ENCODE peak calls at places on chromosomes 12 and 14, in eight cellular contexts. N is left cardiac atrium, Q is mammary epithelial cell, U is HEK293T, H is sciatic nerve, F is NCI-H1092 treated with DMSO at 0.1 percent for 48 hours, X is EL, Z is T-helper 9 cell. P is an unnamed sample.
A peak's percentile ranks its signal among the peaks of the same experiment; 100 is the strongest.

GRCh38 chr12:96237035-96237434 is 42.9 kb downstream of the ELK3 start:
- DNase-seq in N (no peak), Q (no peak), U (no peak), H (no peak), F (no peak), X (no peak), Z (no peak), P (no peak)

GRCh38 chr14:30283822-30284446 is 275.0 kb upstream of the G2E3 start:
- DNase-seq in N (no peak), Q (peak; percentile 42), U (peak; percentile 46), H (no peak), F (no peak), X (peak; percentile 53), Z (no peak), P (peak; percentile 25)

GRCh38 chr12:78293039-78293686 is 462.5 kb downstream of the NAV3 start:
- DNase-seq in N (no peak), Q (peak; percentile 12), U (no peak), H (no peak), F (no peak), X (peak; percentile 62), Z (no peak), P (no peak)

GRCh38 chr12:87779016-87779415 is 250.2 kb downstream of the C12orf50 start:
- DNase-seq in N (no peak), Q (peak; percentile 58), U (no peak), H (no peak), F (no peak), X (peak; percentile 25), Z (no peak), P (no peak)

GRCh38 chr14:88904864-88905263 is 80.4 kb downstream of the TTC8 start:
- DNase-seq in N (no peak), Q (peak; percentile 16), U (no peak), H (no peak), F (no peak), X (no peak), Z (no peak), P (no peak)

GRCh38 chr14:45083979-45084722 is at the start of gene PRPF39:
- DNase-seq in N (peak; percentile 96), Q (peak; percentile 91), U (peak; percentile 98), H (peak; percentile 97), F (peak; percentile 95), X (peak; percentile 94), Z (peak; percentile 93), P (peak; percentile 89)

GRCh38 chr12:129226005-129226404 is 372.7 kb downstream of the GLT1D1 start:
- DNase-seq in N (no peak), Q (no peak), U (no peak), H (no peak), F (no peak), X (no peak), Z (no peak), P (no peak)

GRCh38 chr14:101603096-101603495 is 41.8 kb downstream of the DIO3 start:
- DNase-seq in N (no peak), Q (no peak), U (no peak), H (no peak), F (no peak), X (no peak), Z (no peak), P (no peak)

GRCh38 chr12:106976013-106976658 is 10.8 kb downstream of the MTERF2 start:
- DNase-seq in N (no peak), Q (no peak), U (no peak), H (no peak), F (no peak), X (peak; percentile 36), Z (no peak), P (no peak)

GRCh38 chr12:68918960-68919359 is 14.0 kb downstream of the CPM start:
- DNase-seq in N (no peak), Q (no peak), U (no peak), H (no peak), F (no peak), X (no peak), Z (no peak), P (no peak)

GRCh38 chr12:103924761-103925641 is 5.2 kb upstream of the HSP90B1 start:
- DNase-seq in N (no peak), Q (peak; percentile 85), U (peak; percentile 15), H (no peak), F (no peak), X (peak; percentile 77), Z (no peak), P (no peak)

GRCh38 chr14:101064121-101064661 is 160.7 kb upstream of the RTL1 start:
- DNase-seq in N (peak; percentile 1), Q (no peak), U (no peak), H (peak; percentile 34), F (no peak), X (no peak), Z (no peak), P (no peak)

GRCh38 chr12:68080577-68080976 is 79.0 kb downstream of the IFNG start:
- DNase-seq in N (no peak), Q (no peak), U (no peak), H (no peak), F (no peak), X (no peak), Z (no peak), P (no peak)

GRCh38 chr14:53327716-53328115 is 174.6 kb upstream of the DDHD1 start:
- DNase-seq in N (no peak), Q (peak; percentile 93), U (no peak), H (no peak), F (no peak), X (peak; percentile 76), Z (no peak), P (no peak)

GRCh38 chr12:49706351-49707126 is 666 bp downstream of the FMNL3 start:
- DNase-seq in N (peak; percentile 55), Q (peak; percentile 30), U (peak; percentile 39), H (peak; percentile 72), F (no peak), X (peak; percentile 48), Z (peak; percentile 11), P (no peak)

GRCh38 chr12:124736115-124737039 is 127.3 kb downstream of the SCARB1 start:
- DNase-seq in N (no peak), Q (no peak), U (no peak), H (no peak), F (no peak), X (no peak), Z (no peak), P (no peak)

GRCh38 chr14:23530360-23531055 is 21.1 kb downstream of the ZFHX2 start:
- DNase-seq in N (no peak), Q (no peak), U (no peak), H (no peak), F (no peak), X (no peak), Z (no peak), P (no peak)

GRCh38 chr14:89907655-89908054 is 46.9 kb downstream of the EFCAB11 start:
- DNase-seq in N (no peak), Q (no peak), U (no peak), H (no peak), F (no peak), X (no peak), Z (no peak), P (peak; percentile 62)

GRCh38 chr12:52044284-52044983 is 6.8 kb upstream of the NR4A1 start:
- DNase-seq in N (peak; percentile 92), Q (no peak), U (no peak), H (peak; percentile 85), F (no peak), X (no peak), Z (no peak), P (no peak)

GRCh38 chr14:92563359-92563758 is 49.8 kb downstream of the RIN3 start:
- DNase-seq in N (no peak), Q (peak; percentile 65), U (no peak), H (no peak), F (no peak), X (no peak), Z (no peak), P (no peak)

GRCh38 chr14:91170504-91171121 is 56.7 kb downstream of the DGLUCY start:
- DNase-seq in N (peak; percentile 43), Q (no peak), U (no peak), H (peak; percentile 70), F (no peak), X (no peak), Z (no peak), P (no peak)

GRCh38 chr12:81835783-81836182 is 76.6 kb upstream of the PPFIA2 start:
- DNase-seq in N (no peak), Q (no peak), U (no peak), H (no peak), F (no peak), X (no peak), Z (no peak), P (no peak)

GRCh38 chr12:104626069-104626690 is 169.4 kb downstream of the CHST11 start:
- DNase-seq in N (no peak), Q (no peak), U (no peak), H (no peak), F (no peak), X (no peak), Z (no peak), P (no peak)

GRCh38 chr12:45065125-45065626 is 14.3 kb upstream of the DBX2 start:
- DNase-seq in N (no peak), Q (no peak), U (no peak), H (no peak), F (no peak), X (no peak), Z (no peak), P (no peak)